ENCODE peak calls at places on chromosomes 1 and 21, in six cellular contexts. T, W, I, K, N and O are unnamed samples.
A peak's percentile ranks its signal among the peaks of the same experiment; 100 is the strongest.

GRCh38 chr1:3587133-3587733 is 24.1 kb downstream of the MEGF6 start:
- DNase-seq in T (no peak), W (peak; percentile 75), I (no peak), K (no peak), N (no peak), O (peak; percentile 97)

GRCh38 chr1:70090875-70091274 is 114.5 kb downstream of the LRRC40 start:
- DNase-seq in T (no peak), W (no peak), I (no peak), K (no peak), N (no peak), O (peak; percentile 83)

GRCh38 chr1:243748706-243749283 is 101.2 kb downstream of the AKT3 start:
- DNase-seq in T (peak; percentile 74), W (peak; percentile 80), I (peak; percentile 63), K (peak; percentile 86), N (peak; percentile 85), O (peak; percentile 90)

GRCh38 chr1:230073371-230074035 is 6.5 kb downstream of the GALNT2 start:
- DNase-seq in T (no peak), W (no peak), I (no peak), K (no peak), N (no peak), O (peak; percentile 99)

GRCh38 chr1:172746091-172746949 is 87.4 kb downstream of the FASLG start:
- DNase-seq in T (no peak), W (peak; percentile 70), I (peak; percentile 91), K (no peak), N (peak; percentile 99), O (peak; percentile 100)

GRCh38 chr1:235835226-235835625 is 31.5 kb downstream of the LYST start:
- DNase-seq in T (no peak), W (peak; percentile 11), I (no peak), K (no peak), N (no peak), O (no peak)

GRCh38 chr1:225881081-225882007 is 836 bp downstream of the TMEM63A start:
- DNase-seq in T (peak; percentile 48), W (peak; percentile 74), I (no peak), K (peak; percentile 58), N (peak; percentile 86), O (peak; percentile 91)

GRCh38 chr1:200039849-200040479 is 12.5 kb downstream of the NR5A2 start:
- DNase-seq in T (peak; percentile 54), W (no peak), I (no peak), K (peak; percentile 17), N (no peak), O (no peak)

GRCh38 chr21:27569091-27569490 is 602.2 kb upstream of the ADAMTS5 start:
- DNase-seq in T (no peak), W (no peak), I (no peak), K (no peak), N (no peak), O (no peak)

GRCh38 chr21:38610573-38611251 is 112.4 kb upstream of the ERG start:
- DNase-seq in T (no peak), W (no peak), I (no peak), K (no peak), N (no peak), O (no peak)

GRCh38 chr1:145906954-145907755 is 2.7 kb downstream of the ITGA10 start:
- DNase-seq in T (no peak), W (no peak), I (no peak), K (no peak), N (no peak), O (no peak)

GRCh38 chr1:203158967-203159665 is 16.5 kb downstream of the MYBPH start:
- DNase-seq in T (no peak), W (no peak), I (no peak), K (no peak), N (no peak), O (no peak)

GRCh38 chr1:36217667-36218066 is 6.6 kb upstream of the THRAP3 start:
- DNase-seq in T (no peak), W (no peak), I (peak; percentile 29), K (no peak), N (no peak), O (peak; percentile 46)

GRCh38 chr1:49331066-49331852 is 554.6 kb upstream of the BEND5 start:
- DNase-seq in T (no peak), W (no peak), I (no peak), K (no peak), N (no peak), O (peak; percentile 48)

GRCh38 chr1:106768501-106768900 is 288.0 kb upstream of the PRMT6 start:
- DNase-seq in T (no peak), W (no peak), I (no peak), K (no peak), N (no peak), O (peak; percentile 91)

GRCh38 chr21:42623684-42624083 is 29.7 kb upstream of the PDE9A start:
- DNase-seq in T (no peak), W (no peak), I (no peak), K (no peak), N (no peak), O (no peak)

GRCh38 chr21:42622284-42622683 is 31.1 kb upstream of the PDE9A start:
- DNase-seq in T (no peak), W (no peak), I (no peak), K (no peak), N (no peak), O (no peak)

GRCh38 chr21:42619841-42620240 is 33.6 kb upstream of the PDE9A start:
- DNase-seq in T (no peak), W (no peak), I (no peak), K (no peak), N (no peak), O (no peak)

GRCh38 chr21:42621828-42622199 is 31.6 kb upstream of the PDE9A start:
- DNase-seq in T (no peak), W (no peak), I (no peak), K (no peak), N (no peak), O (no peak)

DNA sequence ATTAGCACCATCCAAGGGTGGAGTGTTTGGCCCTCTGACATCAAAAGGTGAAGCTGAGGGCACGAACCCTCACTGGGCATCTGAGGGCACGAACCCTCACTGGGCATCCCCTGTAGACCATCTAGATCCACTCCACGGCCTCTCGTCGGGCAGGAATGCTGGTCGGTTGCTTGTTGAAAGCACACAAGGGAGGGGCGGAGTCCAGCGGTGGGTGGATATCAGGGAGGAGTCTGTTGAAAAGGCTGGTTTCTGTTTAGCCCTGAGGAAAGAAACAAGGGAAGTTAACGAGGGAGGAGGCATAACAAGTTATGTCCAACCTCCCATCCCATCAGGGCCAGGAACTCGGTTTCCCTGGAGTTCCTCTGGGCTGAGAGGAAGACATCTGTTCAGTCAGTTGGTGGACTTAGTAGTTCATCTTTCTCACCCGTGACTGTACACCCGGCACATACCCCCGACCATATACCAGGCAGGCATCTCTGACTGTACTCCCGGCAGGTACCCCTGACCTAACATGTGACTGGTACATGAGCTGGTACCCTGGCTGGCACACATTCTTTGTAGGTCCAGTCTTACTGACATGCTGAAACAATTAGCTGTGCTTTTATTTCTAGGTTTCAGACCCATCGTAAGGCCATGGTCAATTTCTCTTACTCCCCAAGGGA is 32.1 kb upstream of the PDE9A start:
- DNase-seq in T (peak; percentile 31), W (peak; percentile 60), I (no peak), K (no peak), N (no peak), O (no peak)
- TF ChIP-seq EZH2 in T (no peak), W (no peak), I (no peak), K (no peak), N (no peak), O (no peak)

GRCh38 chr21:25396135-25396711 is 211.1 kb downstream of the MRPL39 start:
- DNase-seq in T (no peak), W (no peak), I (no peak), K (no peak), N (no peak), O (no peak)
- TF ChIP-seq EZH2phosphoT487 in T (no peak), W (no peak), I (no peak), K (no peak), N (no peak), O (no peak)

GRCh38 chr1:9822897-9823692 is 670 bp downstream of the CLSTN1 start:
- DNase-seq in T (peak; percentile 59), W (no peak), I (no peak), K (peak; percentile 56), N (peak; percentile 41), O (peak; percentile 31)

GRCh38 chr1:9825101-9826074 is 1.6 kb upstream of the CLSTN1 start:
- DNase-seq in T (peak; percentile 39), W (peak; percentile 84), I (peak; percentile 77), K (peak; percentile 77), N (no peak), O (peak; percentile 93)

GRCh38 chr1:9824702-9825089 is 931 bp upstream of the CLSTN1 start:
- DNase-seq in T (no peak), W (no peak), I (no peak), K (no peak), N (no peak), O (no peak)

GRCh38 chr1:9823693-9823942 is 147 bp downstream of the CLSTN1 start:
- DNase-seq in T (no peak), W (no peak), I (no peak), K (no peak), N (peak; percentile 15), O (no peak)

GRCh38 chr1:9823943-9824701 is at the start of gene CLSTN1:
- DNase-seq in T (peak; percentile 98), W (peak; percentile 95), I (peak; percentile 61), K (peak; percentile 97), N (peak; percentile 86), O (peak; percentile 87)
- TF ChIP-seq EZH2 in T (peak; percentile 43), W (no peak), I (no peak), K (no peak), N (no peak), O (no peak)

GRCh38 chr1:218374972-218375371 is 29.8 kb downstream of the TGFB2 start:
- DNase-seq in T (no peak), W (no peak), I (no peak), K (no peak), N (no peak), O (peak; percentile 85)

GRCh38 chr1:218380125-218380977 is 35.2 kb downstream of the TGFB2 start:
- DNase-seq in T (no peak), W (peak; percentile 47), I (no peak), K (no peak), N (no peak), O (peak; percentile 100)

GRCh38 chr1:218376722-218377121 is 31.6 kb downstream of the TGFB2 start:
- DNase-seq in T (no peak), W (no peak), I (no peak), K (no peak), N (no peak), O (peak; percentile 72)

GRCh38 chr1:218374401-218374848 is 29.3 kb downstream of the TGFB2 start:
- DNase-seq in T (no peak), W (no peak), I (no peak), K (no peak), N (no peak), O (peak; percentile 65)

DNA sequence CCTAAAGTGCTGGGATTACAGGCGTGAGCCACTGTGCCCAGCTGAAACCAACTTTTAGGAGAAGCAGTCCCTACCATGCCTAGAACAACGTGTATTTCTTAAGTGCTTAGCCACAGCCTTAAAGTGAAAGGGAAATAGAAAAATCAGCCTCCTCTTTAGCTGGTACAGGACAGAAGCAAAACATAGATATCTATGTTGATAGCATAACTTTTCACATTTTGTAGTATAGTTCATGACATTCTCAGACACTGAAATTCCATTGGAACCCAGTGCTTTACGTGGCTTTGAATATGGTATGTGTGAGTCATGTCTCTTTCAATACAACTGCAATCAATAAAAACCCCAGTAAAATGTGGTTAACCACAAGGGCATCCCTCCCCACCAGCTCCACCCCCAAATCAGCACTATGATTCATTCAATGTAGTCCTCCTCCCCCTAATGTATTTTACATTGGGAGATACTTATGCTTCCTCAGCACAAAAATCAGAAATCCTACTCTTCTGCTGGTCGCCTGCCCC is 32.1 kb downstream of the TGFB2 start:
- DNase-seq in T (no peak), W (no peak), I (peak; percentile 76), K (no peak), N (peak; percentile 86), O (peak; percentile 100)
- TF ChIP-seq EZH2phosphoT487 in T (no peak), W (no peak), I (no peak), K (no peak), N (no peak), O (no peak)